ENCODE peak calls at places on chromosomes 6 and 20, in ten cellular contexts. One of them, this sample, is unnamed.
A peak's percentile ranks its signal among the peaks of the same experiment; 100 is the strongest.

GRCh38 chr6:168480481-168480880 is 39.5 kb downstream of the SMOC2 start:
- DNase-seq in CD4-positive, alpha-beta T cell: no peak
- DNase-seq in left ventricle myocardium inferior: no peak
- DNase-seq in aorta: no peak
- DNase-seq in A673: no peak
- DNase-seq in Panc1: no peak
- DNase-seq in lower lobe of right lung: no peak
- DNase-seq in IMR-90: no peak
- DNase-seq in CD8-positive, alpha-beta memory T cell: no peak
- DNase-seq in sigmoid colon: no peak
- DNase-seq in this sample: no peak

GRCh38 chr20:13771853-13772453 is 12.8 kb downstream of the ESF1 start:
- DNase-seq in CD4-positive, alpha-beta T cell: no peak
- DNase-seq in left ventricle myocardium inferior: no peak
- DNase-seq in aorta: no peak
- DNase-seq in A673: peak; percentile 77
- DNase-seq in Panc1: no peak
- DNase-seq in lower lobe of right lung: no peak
- DNase-seq in IMR-90: peak; percentile 27
- DNase-seq in CD8-positive, alpha-beta memory T cell: peak; percentile 16
- DNase-seq in sigmoid colon: no peak
- DNase-seq in this sample: no peak

GRCh38 chr6:141580988-141581387 is 551.7 kb upstream of the GJE1 start:
- DNase-seq in CD4-positive, alpha-beta T cell: no peak
- DNase-seq in left ventricle myocardium inferior: no peak
- DNase-seq in aorta: no peak
- DNase-seq in A673: no peak
- DNase-seq in Panc1: no peak
- DNase-seq in lower lobe of right lung: no peak
- DNase-seq in IMR-90: peak; percentile 36
- DNase-seq in CD8-positive, alpha-beta memory T cell: no peak
- DNase-seq in sigmoid colon: no peak
- DNase-seq in this sample: no peak

GRCh38 chr6:28311139-28311823 is 24.7 kb downstream of the ZSCAN31 start:
- DNase-seq in CD4-positive, alpha-beta T cell: no peak
- DNase-seq in left ventricle myocardium inferior: no peak
- DNase-seq in aorta: no peak
- DNase-seq in A673: peak; percentile 54
- DNase-seq in Panc1: no peak
- DNase-seq in lower lobe of right lung: no peak
- DNase-seq in IMR-90: no peak
- DNase-seq in CD8-positive, alpha-beta memory T cell: no peak
- DNase-seq in sigmoid colon: no peak
- DNase-seq in this sample: peak; percentile 91

GRCh38 chr6:51292659-51293058 is 474.0 kb downstream of the TFAP2B start:
- DNase-seq in CD4-positive, alpha-beta T cell: no peak
- DNase-seq in left ventricle myocardium inferior: no peak
- DNase-seq in aorta: no peak
- DNase-seq in A673: no peak
- DNase-seq in Panc1: no peak
- DNase-seq in lower lobe of right lung: no peak
- DNase-seq in IMR-90: no peak
- DNase-seq in CD8-positive, alpha-beta memory T cell: no peak
- DNase-seq in sigmoid colon: no peak
- DNase-seq in this sample: no peak

GRCh38 chr6:25404693-25405169 is 125.6 kb downstream of the CARMIL1 start:
- DNase-seq in CD4-positive, alpha-beta T cell: peak; percentile 43
- DNase-seq in left ventricle myocardium inferior: no peak
- DNase-seq in aorta: no peak
- DNase-seq in A673: no peak
- DNase-seq in Panc1: no peak
- DNase-seq in lower lobe of right lung: no peak
- DNase-seq in IMR-90: no peak
- DNase-seq in CD8-positive, alpha-beta memory T cell: peak; percentile 56
- DNase-seq in sigmoid colon: no peak
- DNase-seq in this sample: no peak

GRCh38 chr20:3477861-3478544 is 7.2 kb downstream of the ATRN start:
- DNase-seq in CD4-positive, alpha-beta T cell: no peak
- DNase-seq in left ventricle myocardium inferior: no peak
- DNase-seq in aorta: no peak
- DNase-seq in A673: no peak
- DNase-seq in Panc1: no peak
- DNase-seq in lower lobe of right lung: no peak
- DNase-seq in IMR-90: no peak
- DNase-seq in CD8-positive, alpha-beta memory T cell: no peak
- DNase-seq in sigmoid colon: no peak
- DNase-seq in this sample: no peak

GRCh38 chr6:1291381-1291780 is 20.5 kb upstream of the FOXQ1 start:
- DNase-seq in CD4-positive, alpha-beta T cell: no peak
- DNase-seq in left ventricle myocardium inferior: no peak
- DNase-seq in aorta: no peak
- DNase-seq in A673: no peak
- DNase-seq in Panc1: no peak
- DNase-seq in lower lobe of right lung: no peak
- DNase-seq in IMR-90: no peak
- DNase-seq in CD8-positive, alpha-beta memory T cell: no peak
- DNase-seq in sigmoid colon: no peak
- DNase-seq in this sample: no peak

GRCh38 chr6:136552054-136552453 is 1.8 kb upstream of the MAP7 start:
- DNase-seq in CD4-positive, alpha-beta T cell: no peak
- DNase-seq in left ventricle myocardium inferior: no peak
- DNase-seq in aorta: no peak
- DNase-seq in A673: no peak
- DNase-seq in Panc1: no peak
- DNase-seq in lower lobe of right lung: no peak
- DNase-seq in IMR-90: no peak
- DNase-seq in CD8-positive, alpha-beta memory T cell: no peak
- DNase-seq in sigmoid colon: no peak
- DNase-seq in this sample: no peak

GRCh38 chr20:54086444-54087134 is 16.2 kb upstream of the BCAS1 start:
- DNase-seq in CD4-positive, alpha-beta T cell: no peak
- DNase-seq in left ventricle myocardium inferior: no peak
- DNase-seq in aorta: no peak
- DNase-seq in A673: no peak
- DNase-seq in Panc1: no peak
- DNase-seq in lower lobe of right lung: no peak
- DNase-seq in IMR-90: peak; percentile 57
- DNase-seq in CD8-positive, alpha-beta memory T cell: no peak
- DNase-seq in sigmoid colon: no peak
- DNase-seq in this sample: no peak

GRCh38 chr20:59559024-59559817 is 45.1 kb upstream of the PHACTR3 start:
- DNase-seq in CD4-positive, alpha-beta T cell: no peak
- DNase-seq in left ventricle myocardium inferior: no peak
- DNase-seq in aorta: no peak
- DNase-seq in A673: no peak
- DNase-seq in Panc1: no peak
- DNase-seq in lower lobe of right lung: no peak
- DNase-seq in IMR-90: no peak
- DNase-seq in CD8-positive, alpha-beta memory T cell: no peak
- DNase-seq in sigmoid colon: no peak
- DNase-seq in this sample: no peak

GRCh38 chr20:59561614-59562277 is 42.6 kb upstream of the PHACTR3 start:
- DNase-seq in CD4-positive, alpha-beta T cell: no peak
- DNase-seq in left ventricle myocardium inferior: no peak
- DNase-seq in aorta: no peak
- DNase-seq in A673: no peak
- DNase-seq in Panc1: no peak
- DNase-seq in lower lobe of right lung: no peak
- DNase-seq in IMR-90: no peak
- DNase-seq in CD8-positive, alpha-beta memory T cell: no peak
- DNase-seq in sigmoid colon: no peak
- DNase-seq in this sample: no peak

GRCh38 chr20:59561228-59561605 is 43.1 kb upstream of the PHACTR3 start:
- DNase-seq in CD4-positive, alpha-beta T cell: no peak
- DNase-seq in left ventricle myocardium inferior: no peak
- DNase-seq in aorta: no peak
- DNase-seq in A673: no peak
- DNase-seq in Panc1: no peak
- DNase-seq in lower lobe of right lung: no peak
- DNase-seq in IMR-90: no peak
- DNase-seq in CD8-positive, alpha-beta memory T cell: no peak
- DNase-seq in sigmoid colon: no peak
- DNase-seq in this sample: no peak

GRCh38 chr20:59560588-59561227 is 43.6 kb upstream of the PHACTR3 start:
- DNase-seq in CD4-positive, alpha-beta T cell: no peak
- DNase-seq in left ventricle myocardium inferior: no peak
- DNase-seq in aorta: no peak
- DNase-seq in A673: peak; percentile 50
- DNase-seq in Panc1: no peak
- DNase-seq in lower lobe of right lung: no peak
- DNase-seq in IMR-90: peak; percentile 11
- DNase-seq in CD8-positive, alpha-beta memory T cell: no peak
- DNase-seq in sigmoid colon: no peak
- DNase-seq in this sample: no peak

DNA sequence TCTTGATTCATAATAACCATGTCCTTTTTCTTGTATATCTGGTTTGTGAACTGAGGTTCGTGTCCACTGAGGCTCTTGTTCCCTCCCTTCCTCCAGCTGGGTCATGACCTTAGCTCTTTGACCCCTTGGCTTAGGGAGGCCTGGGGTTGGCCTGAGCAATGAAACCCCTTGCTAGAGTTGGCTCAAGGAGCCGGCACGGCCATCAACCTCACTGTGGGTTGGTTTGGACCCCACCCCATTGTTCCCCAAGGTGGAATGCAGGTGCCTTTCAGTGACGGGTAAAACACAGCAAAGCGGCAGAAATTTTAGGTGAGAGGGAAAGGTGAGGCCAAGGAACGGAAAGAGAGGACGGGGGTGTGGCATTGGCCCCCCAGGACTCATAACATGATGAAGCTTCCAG is 44.5 kb upstream of the PHACTR3 start:
- DNase-seq in CD4-positive, alpha-beta T cell: no peak
- DNase-seq in left ventricle myocardium inferior: no peak
- DNase-seq in aorta: no peak
- DNase-seq in A673: no peak
- DNase-seq in Panc1: no peak
- DNase-seq in lower lobe of right lung: no peak
- DNase-seq in IMR-90: no peak
- DNase-seq in CD8-positive, alpha-beta memory T cell: no peak
- DNase-seq in sigmoid colon: no peak
- DNase-seq in this sample: no peak
- H3K9me3 ChIP-seq in CD4-positive, alpha-beta T cell: no peaks in the 10 kb centered on the region
- H3K9me3 ChIP-seq in left ventricle myocardium inferior: no peaks in the 10 kb centered on the region
- H3K9me3 ChIP-seq in aorta: no peaks in the 10 kb centered on the region
- H3K9me3 ChIP-seq in A673: no peaks in the 10 kb centered on the region
- H3K9me3 ChIP-seq in Panc1: no peaks in the 10 kb centered on the region
- H3K9me3 ChIP-seq in lower lobe of right lung: no peaks in the 10 kb centered on the region
- H3K9me3 ChIP-seq in IMR-90: peaks cover 2% of the 10 kb centered on the region
- H3K9me3 ChIP-seq in CD8-positive, alpha-beta memory T cell: no peaks in the 10 kb centered on the region
- H3K9me3 ChIP-seq in sigmoid colon: no peaks in the 10 kb centered on the region
- H3K9me3 ChIP-seq in this sample: peaks cover 8% of the 10 kb centered on the region

DNA sequence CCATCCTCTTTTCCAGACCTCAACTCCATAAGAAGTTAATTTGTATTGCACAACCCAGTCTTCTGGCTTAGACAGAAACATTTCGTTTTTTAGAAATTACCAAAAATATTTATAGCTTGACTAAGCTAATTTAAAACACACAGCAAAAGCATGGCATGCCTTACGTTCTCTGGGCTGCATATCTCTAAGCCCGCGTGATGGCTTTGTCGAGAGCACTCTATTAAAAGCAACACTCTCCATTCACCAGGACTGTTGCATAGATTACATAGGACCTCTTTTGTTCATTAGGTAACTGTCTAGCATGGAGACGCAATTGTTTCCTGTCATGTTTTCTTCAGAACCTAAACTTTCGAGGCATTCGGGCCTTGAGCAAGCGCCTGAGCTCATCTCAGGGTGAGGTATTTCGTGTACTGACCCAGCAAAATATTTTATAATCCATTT is 104.5 kb downstream of the IBTK start:
- DNase-seq in CD4-positive, alpha-beta T cell: no peak
- DNase-seq in left ventricle myocardium inferior: no peak
- DNase-seq in aorta: no peak
- DNase-seq in A673: no peak
- DNase-seq in Panc1: no peak
- DNase-seq in lower lobe of right lung: no peak
- DNase-seq in IMR-90: peak; percentile 23
- DNase-seq in CD8-positive, alpha-beta memory T cell: no peak
- DNase-seq in sigmoid colon: no peak
- DNase-seq in this sample: no peak
- H3K9me3 ChIP-seq in CD4-positive, alpha-beta T cell: no peaks in the 10 kb centered on the region
- H3K9me3 ChIP-seq in left ventricle myocardium inferior: peaks cover 12% of the 10 kb centered on the region
- H3K9me3 ChIP-seq in aorta: no peaks in the 10 kb centered on the region
- H3K9me3 ChIP-seq in A673: no peaks in the 10 kb centered on the region
- H3K9me3 ChIP-seq in Panc1: no peaks in the 10 kb centered on the region
- H3K9me3 ChIP-seq in lower lobe of right lung: no peaks in the 10 kb centered on the region
- H3K9me3 ChIP-seq in IMR-90: no peaks in the 10 kb centered on the region
- H3K9me3 ChIP-seq in CD8-positive, alpha-beta memory T cell: no peaks in the 10 kb centered on the region
- H3K9me3 ChIP-seq in sigmoid colon: no peaks in the 10 kb centered on the region
- H3K9me3 ChIP-seq in this sample: no peaks in the 10 kb centered on the region

GRCh38 chr6:158737082-158737709 is 82.0 kb downstream of the EZR start:
- DNase-seq in CD4-positive, alpha-beta T cell: no peak
- DNase-seq in left ventricle myocardium inferior: no peak
- DNase-seq in aorta: no peak
- DNase-seq in A673: no peak
- DNase-seq in Panc1: no peak
- DNase-seq in lower lobe of right lung: no peak
- DNase-seq in IMR-90: no peak
- DNase-seq in CD8-positive, alpha-beta memory T cell: no peak
- DNase-seq in sigmoid colon: no peak
- DNase-seq in this sample: no peak
- H3K9me3 ChIP-seq in CD4-positive, alpha-beta T cell: peaks cover 17% of the 10 kb centered on the region
- H3K9me3 ChIP-seq in left ventricle myocardium inferior: peaks cover 28% of the 10 kb centered on the region
- H3K9me3 ChIP-seq in aorta: peaks cover 5% of the 10 kb centered on the region
- H3K9me3 ChIP-seq in A673: no peaks in the 10 kb centered on the region
- H3K9me3 ChIP-seq in Panc1: peaks cover 4% of the 10 kb centered on the region
- H3K9me3 ChIP-seq in lower lobe of right lung: peaks cover 6% of the 10 kb centered on the region
- H3K9me3 ChIP-seq in IMR-90: peaks cover 7% of the 10 kb centered on the region
- H3K9me3 ChIP-seq in CD8-positive, alpha-beta memory T cell: peaks cover 6% of the 10 kb centered on the region
- H3K9me3 ChIP-seq in sigmoid colon: peaks cover 3% of the 10 kb centered on the region
- H3K9me3 ChIP-seq in this sample: peaks cover 16% of the 10 kb centered on the region

GRCh38 chr6:77825204-77825603 is 172.4 kb downstream of the MEI4 start:
- DNase-seq in CD4-positive, alpha-beta T cell: no peak
- DNase-seq in left ventricle myocardium inferior: no peak
- DNase-seq in aorta: no peak
- DNase-seq in A673: no peak
- DNase-seq in Panc1: no peak
- DNase-seq in lower lobe of right lung: no peak
- DNase-seq in IMR-90: no peak
- DNase-seq in CD8-positive, alpha-beta memory T cell: no peak
- DNase-seq in sigmoid colon: no peak
- DNase-seq in this sample: no peak

GRCh38 chr6:77816766-77817270 is 164.0 kb downstream of the MEI4 start:
- DNase-seq in CD4-positive, alpha-beta T cell: no peak
- DNase-seq in left ventricle myocardium inferior: no peak
- DNase-seq in aorta: no peak
- DNase-seq in A673: no peak
- DNase-seq in Panc1: no peak
- DNase-seq in lower lobe of right lung: no peak
- DNase-seq in IMR-90: no peak
- DNase-seq in CD8-positive, alpha-beta memory T cell: no peak
- DNase-seq in sigmoid colon: no peak
- DNase-seq in this sample: no peak

DNA sequence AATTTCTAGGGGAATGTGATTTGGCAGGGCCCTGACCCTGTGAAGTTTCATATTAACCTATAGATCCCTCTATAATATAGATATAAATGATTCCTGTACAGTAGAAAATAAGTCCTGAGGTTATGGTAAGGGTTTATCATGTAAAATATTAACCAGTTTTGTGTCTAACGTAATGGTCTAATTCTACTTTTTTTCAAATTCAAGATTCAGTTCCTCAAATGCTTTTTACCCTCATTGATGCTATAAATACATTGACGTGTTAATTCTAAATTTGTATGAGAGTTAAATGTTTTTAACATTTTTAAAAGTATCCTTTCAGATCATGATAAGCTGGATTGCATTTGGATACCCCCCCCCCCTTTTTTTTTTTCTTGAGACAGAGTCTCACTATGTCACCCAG is 169.4 kb downstream of the MEI4 start:
- DNase-seq in CD4-positive, alpha-beta T cell: no peak
- DNase-seq in left ventricle myocardium inferior: no peak
- DNase-seq in aorta: no peak
- DNase-seq in A673: no peak
- DNase-seq in Panc1: no peak
- DNase-seq in lower lobe of right lung: no peak
- DNase-seq in IMR-90: no peak
- DNase-seq in CD8-positive, alpha-beta memory T cell: no peak
- DNase-seq in sigmoid colon: no peak
- DNase-seq in this sample: no peak
- H3K9me3 ChIP-seq in CD4-positive, alpha-beta T cell: no peaks in the 10 kb centered on the region
- H3K9me3 ChIP-seq in left ventricle myocardium inferior: no peaks in the 10 kb centered on the region
- H3K9me3 ChIP-seq in aorta: no peaks in the 10 kb centered on the region
- H3K9me3 ChIP-seq in A673: no peaks in the 10 kb centered on the region
- H3K9me3 ChIP-seq in Panc1: no peaks in the 10 kb centered on the region
- H3K9me3 ChIP-seq in lower lobe of right lung: no peaks in the 10 kb centered on the region
- H3K9me3 ChIP-seq in IMR-90: peaks cover 6% of the 10 kb centered on the region
- H3K9me3 ChIP-seq in CD8-positive, alpha-beta memory T cell: no peaks in the 10 kb centered on the region
- H3K9me3 ChIP-seq in sigmoid colon: no peaks in the 10 kb centered on the region
- H3K9me3 ChIP-seq in this sample: no peaks in the 10 kb centered on the region

This sample was measured in WERI-Rb-1.